ENCODE peak calls at places on chromosomes 3 and 15, in six cellular contexts. K is epithelial cell of esophagus; U is AG09319; P is anterior cingulate cortex; F is activated T-helper 1 cell treated with anti-CD3 and anti-CD28 coated beads, Interleukin-12 subunit alpha, Interleukin-12 subunit beta, Interleukin-2, Interleukin-4 antibody, amounts not matched to agents 30 ng/mL and 10 ng/mL and 1 ng/mL, durations not matched to agents 14 hours and 24 hours and 36 hours; R is kidney. M is an unnamed sample.

GRCh38 chr15:32657198-32657886 is 15.8 kb downstream of the SCG5 start:
- DNase-seq in K (peak; percentile 76), U (no peak), P (no peak), F (peak; percentile 11), R (no peak), M (no peak)

GRCh38 chr3:176155012-176155411 is 1042.3 kb downstream of the TBL1XR1 start:
- DNase-seq in K (no peak), U (no peak), P (no peak), F (no peak), R (no peak), M (no peak)

GRCh38 chr3:171788546-171789351 is 21.5 kb downstream of the PLD1 start:
- DNase-seq in K (peak; percentile 94), U (peak; percentile 83), P (no peak), F (no peak), R (no peak), M (no peak)

GRCh38 chr3:54853573-54854404 is 74.1 kb downstream of the LRTM1 start:
- DNase-seq in K (peak; percentile 46), U (peak; percentile 61), P (peak; percentile 79), F (peak; percentile 2), R (peak; percentile 92), M (peak; percentile 6)

GRCh38 chr3:172364374-172365027 is 83.8 kb downstream of the GHSR start:
- DNase-seq in K (no peak), U (no peak), P (no peak), F (no peak), R (no peak), M (no peak)

GRCh38 chr15:25850154-25851111 is 12.7 kb downstream of the ATP10A start:
- DNase-seq in K (peak; percentile 56), U (no peak), P (peak; percentile 11), F (peak; percentile 58), R (peak; percentile 92), M (no peak)

GRCh38 chr15:73982251-73982962 is 9.7 kb downstream of the STOML1 start:
- DNase-seq in K (peak; percentile 76), U (no peak), P (peak; percentile 26), F (no peak), R (peak; percentile 96), M (no peak)

GRCh38 chr3:71395927-71396695 is 187.4 kb downstream of the FOXP1 start:
- DNase-seq in K (peak; percentile 51), U (no peak), P (no peak), F (no peak), R (no peak), M (no peak)

GRCh38 chr15:48905216-48905615 is 27.3 kb downstream of the EID1 start:
- DNase-seq in K (no peak), U (no peak), P (no peak), F (no peak), R (no peak), M (no peak)

GRCh38 chr15:50953302-50953701 is 44.8 kb downstream of the AP4E1 start:
- DNase-seq in K (peak; percentile 83), U (no peak), P (no peak), F (no peak), R (no peak), M (no peak)

GRCh38 chr3:35322070-35322469 is 317.3 kb upstream of the ARPP21 start:
- DNase-seq in K (no peak), U (no peak), P (no peak), F (no peak), R (no peak), M (no peak)

GRCh38 chr15:69794643-69795461 is 302.9 kb downstream of the TLE3 start:
- DNase-seq in K (peak; percentile 42), U (no peak), P (no peak), F (no peak), R (peak; percentile 81), M (no peak)

GRCh38 chr3:31695280-31696008 is 162.7 kb downstream of the STT3B start:
- DNase-seq in K (peak; percentile 17), U (no peak), P (no peak), F (no peak), R (no peak), M (no peak)

GRCh38 chr15:84570164-84570692 is 30.6 kb upstream of the ZSCAN2 start:
- DNase-seq in K (peak; percentile 47), U (peak; percentile 12), P (peak; percentile 31), F (peak; percentile 52), R (peak; percentile 84), M (no peak)

M was measured in brain pericyte.